ENCODE peak calls at places on chromosomes 12 and 14, in five cellular contexts. U, W, I, R and H are unnamed samples.

GRCh38 chr12:6056406-6057211 is 67.9 kb downstream of the VWF start:
- DNase-seq in W (no peak), R (no peak), U (peak; percentile 13), I (no peak), H (no peak)

GRCh38 chr12:39840422-39840821 is 220.8 kb upstream of the ABCD2 start:
- DNase-seq in W (no peak), I (no peak), U (no peak), R (no peak), H (no peak)

GRCh38 chr12:111773801-111774551 is 7.2 kb downstream of the ALDH2 start:
- DNase-seq in W (peak; percentile 85), R (peak; percentile 94), I (peak; percentile 88), U (no peak), H (peak; percentile 78)

GRCh38 chr12:19474147-19474546 is 34.9 kb downstream of the AEBP2 start:
- DNase-seq in I (no peak), R (no peak), W (no peak), U (no peak), H (no peak)

GRCh38 chr12:65685514-65685913 is 138.8 kb upstream of the HMGA2 start:
- DNase-seq in U (peak; percentile 27), W (no peak), R (no peak), I (no peak), H (no peak)

GRCh38 chr12:130665753-130666152 is 50.3 kb downstream of the RIMBP2 start:
- DNase-seq in R (no peak), W (no peak), I (no peak), U (no peak), H (no peak)

GRCh38 chr12:14910090-14910915 is 24.6 kb upstream of the MGP start:
- DNase-seq in R (no peak), I (no peak), W (no peak), U (no peak), H (no peak)

GRCh38 chr12:65742481-65742971 is 81.8 kb upstream of the HMGA2 start:
- DNase-seq in W (no peak), I (no peak), R (no peak), U (no peak), H (peak; percentile 18)

GRCh38 chr14:33569844-33570716 is 380.8 kb downstream of the EGLN3 start:
- DNase-seq in R (no peak), W (no peak), I (no peak), U (no peak), H (no peak)

GRCh38 chr12:67394600-67394999 is 125.4 kb downstream of the CAND1 start:
- DNase-seq in U (no peak), R (peak; percentile 64), I (peak; percentile 30), W (no peak), H (peak; percentile 54)

GRCh38 chr12:85076688-85077430 is 40.7 kb downstream of the LRRIQ1 start:
- DNase-seq in W (no peak), R (no peak), U (no peak), I (no peak), H (no peak)

GRCh38 chr14:36227802-36228201 is 51.3 kb upstream of the PTCSC3 start:
- DNase-seq in U (no peak), W (peak; percentile 14), R (no peak), I (no peak), H (no peak)

GRCh38 chr14:45212231-45212630 is 40.8 kb downstream of the MIS18BP1 start:
- DNase-seq in W (no peak), R (no peak), U (no peak), I (no peak), H (no peak)

GRCh38 chr12:42575717-42576116 is 13.8 kb downstream of the PRICKLE1 start:
- DNase-seq in I (no peak), R (no peak), U (no peak), W (no peak), H (no peak)

GRCh38 chr14:77044776-77045569 is 16.5 kb upstream of the IRF2BPL start:
- DNase-seq in R (peak; percentile 93), I (peak; percentile 82), W (peak; percentile 62), U (no peak), H (peak; percentile 82)

GRCh38 chr12:81692008-81692407 is 67.1 kb downstream of the PPFIA2 start:
- DNase-seq in U (no peak), W (no peak), I (no peak), R (no peak), H (no peak)

GRCh38 chr12:40444174-40444573 is 219.4 kb downstream of the LRRK2 start:
- DNase-seq in R (no peak), W (no peak), I (no peak), U (no peak), H (no peak)

GRCh38 chr14:77607741-77608302 is 8.6 kb downstream of the SPTLC2 start:
- DNase-seq in U (no peak), W (no peak), R (no peak), I (no peak), H (no peak)

GRCh38 chr12:111788178-111788654 is 21.5 kb downstream of the ALDH2 start:
- DNase-seq in W (no peak), R (peak; percentile 86), I (no peak), U (no peak), H (no peak)

GRCh38 chr12:85280138-85280983 is at the start of gene ALX1:
- DNase-seq in W (peak; percentile 9), I (no peak), R (peak; percentile 43), U (no peak), H (peak; percentile 18)

GRCh38 chr12:75747572-75747995 is 236.2 kb upstream of the KRR1 start:
- DNase-seq in W (no peak), R (no peak), U (no peak), I (no peak), H (no peak)

GRCh38 chr12:123384318-123384993 is 524 bp downstream of the KMT5A start:
- DNase-seq in U (peak; percentile 38), W (no peak), I (no peak), R (peak; percentile 69), H (no peak)

GRCh38 chr14:61927521-61927920 is 165.3 kb downstream of the SNAPC1 start:
- DNase-seq in I (no peak), W (no peak), U (no peak), R (no peak), H (no peak)

GRCh38 chr14:74548881-74549280 is 55.3 kb downstream of the ISCA2 start:
- DNase-seq in W (no peak), R (peak; percentile 75), I (peak; percentile 79), U (no peak), H (peak; percentile 33)

GRCh38 chr14:61368061-61368710 is 46.8 kb downstream of the PRKCH start:
- DNase-seq in R (no peak), I (no peak), U (no peak), W (no peak), H (no peak)

GRCh38 chr12:116248930-116249329 is 28.6 kb downstream of the MED13L start:
- DNase-seq in U (no peak), W (no peak), R (no peak), I (no peak), H (no peak)

GRCh38 chr14:30362369-30363218 is 196.4 kb upstream of the G2E3 start:
- DNase-seq in I (no peak), U (no peak), W (no peak), R (no peak), H (no peak)

GRCh38 chr12:46364777-46365580 is 7.6 kb downstream of the SLC38A2 start:
- DNase-seq in W (peak; percentile 71), U (no peak), R (peak; percentile 82), I (peak; percentile 73), H (peak; percentile 75)

GRCh38 chr12:117178745-117179144 is 11.5 kb downstream of the FBXO21 start:
- DNase-seq in R (no peak), U (no peak), I (no peak), W (no peak), H (no peak)

GRCh38 chr12:109744991-109745942 is 31.6 kb downstream of the FAM222A start:
- DNase-seq in I (no peak), R (no peak), U (no peak), W (no peak), H (peak; percentile 23)

GRCh38 chr14:32077081-32078029 is at the start of gene ARHGAP5:
- DNase-seq in W (peak; percentile 51), U (no peak), R (peak; percentile 82), I (no peak), H (peak; percentile 77)

GRCh38 chr12:80925983-80926382 is 11.8 kb downstream of the LIN7A start:
- DNase-seq in U (no peak), R (no peak), W (no peak), I (no peak), H (no peak)

GRCh38 chr12:53295070-53295890 is at the start of gene PFDN5:
- DNase-seq in W (peak; percentile 92), R (peak; percentile 95), I (peak; percentile 73), U (peak; percentile 88), H (peak; percentile 83)
- TF ChIP-seq POLR2A in W (peak; percentile 81), R (peak; percentile 65), I (peak; percentile 68), U (peak; percentile 92), H (peak; percentile 62)

DNA sequence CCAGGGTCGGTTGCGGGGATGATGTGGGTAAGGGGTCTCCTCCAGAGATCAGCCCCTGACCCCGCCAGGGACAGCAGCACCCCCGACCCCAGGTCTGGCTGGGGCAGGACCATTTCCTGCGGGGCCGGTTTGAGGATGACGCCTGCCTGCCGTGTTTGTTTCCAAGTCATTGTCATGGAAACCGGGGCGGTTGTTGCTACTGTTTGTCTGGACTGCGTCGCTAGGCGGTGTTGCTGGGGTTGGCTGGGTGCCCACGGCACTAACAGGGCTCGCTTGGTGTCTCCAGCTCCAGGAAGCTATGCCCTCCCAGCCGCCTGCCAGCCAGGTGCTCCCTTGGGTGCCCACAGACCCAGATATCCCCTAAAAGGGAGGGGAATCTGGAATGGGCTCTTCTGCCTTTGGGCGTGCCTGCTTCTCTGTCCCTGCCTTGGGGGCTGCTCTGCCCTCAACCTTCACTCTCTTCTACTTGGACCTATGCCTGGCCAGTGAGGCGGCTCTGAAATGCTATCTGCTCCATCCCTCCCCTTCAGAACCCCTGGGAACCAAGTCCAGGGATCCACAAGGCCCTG is 4.7 kb upstream of the CRIP1 start:
- DNase-seq in W (peak; percentile 96), U (peak; percentile 62), I (peak; percentile 97), R (peak; percentile 97), H (peak; percentile 95)
- TF ChIP-seq EP300 in W (peak; percentile 84), U (peak; percentile 9), I (peak; percentile 52), R (no peak), H (peak; percentile 34)

GRCh38 chr12:112794721-112795486 is 3.4 kb downstream of the RPH3A start:
- DNase-seq in R (no peak), I (no peak), U (no peak), W (no peak), H (no peak)
- TF ChIP-seq POLR2A in R (no peak), I (no peak), U (no peak), W (no peak), H (no peak)

GRCh38 chr12:49951411-49952105 is 1.0 kb downstream of the AQP2 start:
- DNase-seq in U (no peak), R (no peak), I (no peak), W (no peak), H (no peak)

GRCh38 chr12:49947593-49948226 is 2.8 kb upstream of the AQP2 start:
- DNase-seq in I (no peak), W (no peak), U (no peak), R (no peak), H (peak; percentile 4)

GRCh38 chr12:49950310-49951251 is at the start of gene AQP2:
- DNase-seq in R (no peak), W (no peak), I (no peak), U (no peak), H (no peak)

GRCh38 chr12:49949124-49949845 is 1.3 kb upstream of the AQP2 start:
- DNase-seq in R (no peak), W (no peak), U (peak; percentile 63), I (no peak), H (no peak)

DNA sequence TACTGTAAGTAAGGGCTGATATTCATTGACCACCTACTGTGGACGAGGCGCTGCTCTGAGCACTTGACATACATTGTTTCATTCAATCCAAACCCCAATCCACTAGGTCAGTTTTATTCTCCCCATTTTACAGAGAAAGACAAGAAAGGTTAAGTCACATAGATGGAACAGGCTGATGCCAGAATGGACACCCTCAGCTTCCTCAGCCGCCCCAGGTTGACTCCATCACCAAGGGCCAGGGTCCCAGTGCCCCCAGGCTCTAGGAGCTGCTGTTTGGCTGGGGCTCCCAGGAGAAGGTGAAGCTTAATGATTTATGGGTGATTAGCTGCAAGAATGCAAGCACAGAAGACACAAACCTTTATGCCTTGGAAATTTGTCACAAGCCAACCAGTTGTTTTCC is 671 bp upstream of the AQP2 start:
- DNase-seq in R (no peak), W (no peak), I (no peak), U (no peak), H (no peak)
- TF ChIP-seq EP300 in R (no peak), W (no peak), I (no peak), U (no peak), H (no peak)